ENCODE peak calls at places on chromosomes 1 and 21, in ten cellular contexts. P, Q, N, I, H, L, R, V, A and X are unnamed samples.

GRCh38 chr1:248821101-248821500 is 4.6 kb downstream of the SH3BP5L start:
- DNase-seq in Q (no peak), H (peak; percentile 87), R (no peak), A (no peak), I (no peak), P (no peak), V (no peak), N (no peak), L (no peak), X (no peak)

GRCh38 chr1:186214816-186215215 is 160.2 kb downstream of the TPR start:
- DNase-seq in A (no peak), P (no peak), V (no peak), R (no peak), H (peak; percentile 14), Q (no peak), L (no peak), N (no peak), I (no peak), X (no peak)

GRCh38 chr1:203148127-203148526 is 20.6 kb downstream of the ADORA1 start:
- DNase-seq in V (peak; percentile 45), R (no peak), Q (no peak), P (no peak), L (no peak), I (no peak), A (no peak), H (no peak), N (no peak), X (no peak)

GRCh38 chr21:31161157-31161556 is 122.9 kb upstream of the KRTAP19-8 start:
- DNase-seq in Q (no peak), R (no peak), H (peak; percentile 15), V (no peak), A (peak; percentile 33), N (no peak), P (no peak), I (no peak), L (peak; percentile 37), X (no peak)

GRCh38 chr1:12152106-12152891 is 14.5 kb upstream of the TNFRSF1B start:
- DNase-seq in A (no peak), H (no peak), L (no peak), N (no peak), R (no peak), I (no peak), Q (no peak), P (no peak), V (no peak), X (no peak)

GRCh38 chr1:34500451-34500850 is 254.4 kb upstream of the GJB5 start:
- DNase-seq in L (no peak), H (no peak), R (peak; percentile 28), V (no peak), P (peak; percentile 62), N (no peak), A (peak; percentile 81), I (no peak), Q (peak; percentile 48), X (no peak)

GRCh38 chr1:174165471-174166137 is 6.3 kb downstream of the RABGAP1L start:
- DNase-seq in A (no peak), I (peak; percentile 43), Q (no peak), R (no peak), N (peak; percentile 16), P (no peak), L (no peak), H (no peak), V (no peak), X (no peak)

GRCh38 chr1:107196973-107197562 is 56.2 kb downstream of the NTNG1 start:
- DNase-seq in N (no peak), I (no peak), R (no peak), L (peak; percentile 50), V (no peak), Q (peak; percentile 12), H (peak; percentile 3), P (no peak), A (peak; percentile 16), X (no peak)

GRCh38 chr1:77143529-77144121 is 75.6 kb downstream of the PIGK start:
- DNase-seq in P (no peak), L (no peak), V (no peak), I (no peak), N (no peak), A (peak; percentile 11), Q (no peak), H (peak; percentile 1), R (no peak), X (no peak)

GRCh38 chr1:145884675-145885074 is 991 bp downstream of the ANKRD35 start:
- DNase-seq in V (no peak), L (no peak), R (no peak), H (peak; percentile 65), Q (no peak), A (no peak), P (no peak), N (no peak), I (no peak), X (no peak)

GRCh38 chr1:199204231-199204630 is 565.4 kb downstream of the PTPRC start:
- DNase-seq in A (no peak), N (no peak), P (no peak), Q (no peak), L (no peak), H (no peak), I (no peak), R (no peak), V (no peak), X (no peak)

GRCh38 chr21:26499475-26499874 is 73.6 kb downstream of the CYYR1 start:
- DNase-seq in N (no peak), R (no peak), P (no peak), Q (no peak), I (no peak), H (no peak), A (no peak), L (no peak), V (no peak), X (no peak)

GRCh38 chr1:178060789-178061556 is 32.9 kb upstream of the RASAL2 start:
- DNase-seq in P (no peak), N (no peak), Q (no peak), R (no peak), L (no peak), H (peak; percentile 84), I (no peak), V (no peak), A (peak; percentile 27), X (no peak)

GRCh38 chr1:61266738-61267137 is 184.4 kb downstream of the NFIA start:
- DNase-seq in Q (no peak), P (no peak), I (no peak), H (no peak), N (no peak), L (no peak), V (no peak), R (no peak), A (no peak), X (no peak)

GRCh38 chr1:231422798-231423309 is 767 bp upstream of the EGLN1 start:
- DNase-seq in P (no peak), Q (no peak), V (no peak), N (no peak), R (no peak), I (no peak), A (no peak), H (no peak), L (no peak), X (no peak)

GRCh38 chr1:212727386-212728181 is 27.9 kb upstream of the BATF3 start:
- DNase-seq in P (no peak), H (peak; percentile 54), L (no peak), V (no peak), I (no peak), A (no peak), N (no peak), R (no peak), Q (no peak), X (no peak)

DNA sequence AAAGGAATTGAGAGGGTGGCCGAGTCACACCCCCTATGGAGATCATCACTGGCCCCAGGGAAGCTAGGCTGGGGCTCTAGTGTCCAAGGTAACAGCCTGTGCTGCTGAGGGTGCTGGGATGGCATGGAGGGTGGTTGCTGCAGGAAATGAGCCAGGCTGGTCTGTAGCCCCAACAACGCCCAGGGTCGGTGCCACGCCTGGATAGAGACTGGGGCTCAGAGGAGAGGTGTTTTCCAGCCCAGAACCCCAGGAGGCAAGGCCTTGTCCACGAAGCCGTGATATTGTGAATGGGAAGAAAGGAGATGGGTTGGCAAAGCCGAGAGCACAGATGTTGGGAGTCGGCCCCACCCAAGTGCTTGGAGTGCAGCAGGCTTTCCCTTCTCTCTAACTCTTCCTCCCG is 68.9 kb upstream of the ACTRT2 start:
- DNase-seq in L (no peak), R (no peak), H (no peak), I (no peak), A (no peak), Q (no peak), V (no peak), P (peak; percentile 20), N (no peak), X (no peak)
- H3K9me3 ChIP-seq in L (no peaks in the 10 kb centered on the region), R (peaks cover 36% of the 10 kb centered on the region), H (peaks cover 39% of the 10 kb centered on the region), I (peaks cover 18% of the 10 kb centered on the region), A (no peaks in the 10 kb centered on the region), Q (no peaks in the 10 kb centered on the region), V (peaks cover 38% of the 10 kb centered on the region), P (no peaks in the 10 kb centered on the region), N (peaks cover 9% of the 10 kb centered on the region), X (no peaks in the 10 kb centered on the region)

GRCh38 chr1:51289676-51290488 is 40.5 kb downstream of the TTC39A start:
- DNase-seq in A (no peak), N (no peak), P (no peak), I (no peak), H (no peak), V (peak; percentile 5), L (no peak), Q (no peak), R (no peak), X (no peak)
- H3K4me1 ChIP-seq in A (peaks cover 1% of the 10 kb centered on the region), N (no peaks in the 10 kb centered on the region), P (no peaks in the 10 kb centered on the region), I (no peaks in the 10 kb centered on the region), H (no peaks in the 10 kb centered on the region), V (no peaks in the 10 kb centered on the region), L (peaks cover 2% of the 10 kb centered on the region), Q (no peaks in the 10 kb centered on the region), R (peaks cover 4% of the 10 kb centered on the region), X (no peaks in the 10 kb centered on the region)

DNA sequence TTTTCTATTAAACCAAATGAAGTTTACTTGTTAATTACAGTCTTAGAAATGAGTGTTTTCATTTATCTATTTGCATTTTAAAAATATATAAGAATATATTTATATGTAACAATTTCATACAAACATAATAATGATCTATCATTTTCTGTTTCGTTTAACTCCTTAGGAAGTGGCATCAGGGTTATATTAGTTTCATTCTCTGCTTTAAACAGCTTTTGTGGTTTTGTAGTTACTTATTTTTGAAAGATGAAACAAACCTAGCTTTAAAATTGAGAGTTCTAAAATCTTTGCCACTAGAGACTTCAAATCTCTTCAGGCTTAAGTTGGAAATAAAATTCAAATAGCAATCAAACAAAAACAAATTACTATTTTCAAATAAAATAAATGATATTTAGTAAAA is 2110.6 kb downstream of the MRPL39 start:
- DNase-seq in R (no peak), Q (no peak), A (no peak), L (no peak), N (no peak), H (no peak), I (no peak), P (no peak), V (no peak), X (no peak)
- H3K9me3 ChIP-seq in R (no peaks in the 10 kb centered on the region), Q (no peaks in the 10 kb centered on the region), A (no peaks in the 10 kb centered on the region), L (no peaks in the 10 kb centered on the region), N (no peaks in the 10 kb centered on the region), H (peaks cover 9% of the 10 kb centered on the region), I (no peaks in the 10 kb centered on the region), P (no peaks in the 10 kb centered on the region), V (peaks cover 11% of the 10 kb centered on the region), X (peaks cover 2% of the 10 kb centered on the region)

DNA sequence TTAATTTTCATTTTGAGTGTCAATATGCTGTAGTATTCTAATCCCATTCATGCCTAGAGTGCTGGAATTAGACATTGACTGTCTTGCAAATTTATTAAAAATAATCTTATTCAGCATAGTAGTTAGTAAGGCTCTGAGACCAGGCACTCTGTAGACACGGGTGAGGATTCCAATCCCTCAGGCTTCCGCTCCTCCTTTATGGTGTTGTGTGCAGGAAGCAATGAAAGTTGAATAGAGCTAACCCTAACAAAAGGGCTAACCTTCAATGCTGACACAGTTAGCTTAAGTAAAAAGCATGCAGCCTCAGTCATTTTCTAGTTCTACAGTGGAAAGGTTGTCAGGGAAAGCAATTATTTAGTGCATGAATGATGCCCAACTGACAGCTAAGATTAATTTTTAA is 199.6 kb upstream of the SGIP1 start:
- DNase-seq in H (no peak), I (no peak), Q (no peak), L (no peak), V (no peak), N (no peak), A (no peak), P (no peak), R (no peak), X (no peak)
- H3K4me1 ChIP-seq in H (peaks cover 7% of the 10 kb centered on the region), I (peaks cover 45% of the 10 kb centered on the region), Q (peaks cover 16% of the 10 kb centered on the region), L (no peaks in the 10 kb centered on the region), V (peaks cover 13% of the 10 kb centered on the region), N (peaks cover 50% of the 10 kb centered on the region), A (peaks cover 10% of the 10 kb centered on the region), P (peaks cover 10% of the 10 kb centered on the region), R (peaks cover 69% of the 10 kb centered on the region), X (peaks cover 8% of the 10 kb centered on the region)